ENCODE peak calls at places on chromosomes 4 and X, in seven cellular contexts. One of them, this sample, is unnamed.

GRCh38 chrX:42680651-42681050 is 97.3 kb downstream of the PPP1R2C start:
- DNase-seq in right cardiac atrium: peak; percentile 13
- DNase-seq in psoas muscle: no peak
- DNase-seq in memory B cell: no peak
- DNase-seq in SW480: no peak
- DNase-seq in heart right ventricle: peak; percentile 3
- DNase-seq in ELF-1: peak; percentile 54
- DNase-seq in this sample: no peak

GRCh38 chr4:13966241-13967195 is 339.0 kb upstream of the BOD1L1 start:
- DNase-seq in heart right ventricle: no peak
- DNase-seq in SW480: no peak
- DNase-seq in right cardiac atrium: no peak
- DNase-seq in psoas muscle: no peak
- DNase-seq in ELF-1: no peak
- DNase-seq in memory B cell: no peak
- DNase-seq in this sample: no peak

GRCh38 chr4:109801895-109802319 is at the start of gene CFI:
- DNase-seq in right cardiac atrium: no peak
- DNase-seq in ELF-1: no peak
- DNase-seq in SW480: no peak
- DNase-seq in heart right ventricle: no peak
- DNase-seq in memory B cell: no peak
- DNase-seq in psoas muscle: no peak
- DNase-seq in this sample: no peak

GRCh38 chr4:83011779-83012630 is 1.4 kb upstream of the LIN54 start:
- DNase-seq in right cardiac atrium: peak; percentile 41
- DNase-seq in heart right ventricle: peak; percentile 10
- DNase-seq in psoas muscle: peak; percentile 68
- DNase-seq in SW480: peak; percentile 21
- DNase-seq in memory B cell: peak; percentile 28
- DNase-seq in ELF-1: peak; percentile 63
- DNase-seq in this sample: no peak

GRCh38 chr4:126701756-126702155 is 931.0 kb upstream of the INTU start:
- DNase-seq in psoas muscle: peak; percentile 41
- DNase-seq in ELF-1: no peak
- DNase-seq in memory B cell: no peak
- DNase-seq in right cardiac atrium: peak; percentile 60
- DNase-seq in heart right ventricle: peak; percentile 41
- DNase-seq in SW480: no peak
- DNase-seq in this sample: no peak

GRCh38 chr4:10582059-10582686 is 102.4 kb downstream of the CLNK start:
- DNase-seq in right cardiac atrium: peak; percentile 29
- DNase-seq in heart right ventricle: peak; percentile 35
- DNase-seq in psoas muscle: no peak
- DNase-seq in memory B cell: peak; percentile 26
- DNase-seq in ELF-1: no peak
- DNase-seq in SW480: peak; percentile 50
- DNase-seq in this sample: peak; percentile 27

GRCh38 chrX:119853449-119853848 is 686 bp upstream of the UPF3B start:
- DNase-seq in SW480: no peak
- DNase-seq in heart right ventricle: no peak
- DNase-seq in memory B cell: no peak
- DNase-seq in psoas muscle: no peak
- DNase-seq in right cardiac atrium: no peak
- DNase-seq in ELF-1: no peak
- DNase-seq in this sample: no peak

GRCh38 chrX:150202641-150203248 is 160.4 kb upstream of the MAMLD1 start:
- DNase-seq in memory B cell: no peak
- DNase-seq in right cardiac atrium: no peak
- DNase-seq in ELF-1: no peak
- DNase-seq in psoas muscle: no peak
- DNase-seq in SW480: no peak
- DNase-seq in heart right ventricle: no peak
- DNase-seq in this sample: no peak

GRCh38 chr4:47639531-47639930 is 154.5 kb downstream of the ATP10D start:
- DNase-seq in right cardiac atrium: no peak
- DNase-seq in SW480: no peak
- DNase-seq in heart right ventricle: no peak
- DNase-seq in memory B cell: no peak
- DNase-seq in ELF-1: no peak
- DNase-seq in psoas muscle: no peak
- DNase-seq in this sample: no peak

GRCh38 chr4:2624782-2625548 is 88.5 kb downstream of the FAM193A start:
- DNase-seq in right cardiac atrium: no peak
- DNase-seq in ELF-1: no peak
- DNase-seq in heart right ventricle: no peak
- DNase-seq in SW480: no peak
- DNase-seq in memory B cell: no peak
- DNase-seq in psoas muscle: no peak
- DNase-seq in this sample: no peak

GRCh38 chr4:903066-904046 is 28.8 kb downstream of the GAK start:
- DNase-seq in right cardiac atrium: no peak
- DNase-seq in SW480: no peak
- DNase-seq in ELF-1: no peak
- DNase-seq in heart right ventricle: no peak
- DNase-seq in memory B cell: no peak
- DNase-seq in psoas muscle: no peak
- DNase-seq in this sample: no peak

GRCh38 chrX:20988118-20988517 is 386.1 kb upstream of the CNKSR2 start:
- DNase-seq in memory B cell: no peak
- DNase-seq in heart right ventricle: no peak
- DNase-seq in SW480: peak; percentile 42
- DNase-seq in ELF-1: no peak
- DNase-seq in psoas muscle: no peak
- DNase-seq in right cardiac atrium: no peak
- DNase-seq in this sample: no peak

GRCh38 chr4:169244210-169244609 is 26.5 kb downstream of the SH3RF1 start:
- DNase-seq in ELF-1: no peak
- DNase-seq in memory B cell: no peak
- DNase-seq in heart right ventricle: no peak
- DNase-seq in psoas muscle: no peak
- DNase-seq in right cardiac atrium: no peak
- DNase-seq in SW480: no peak
- DNase-seq in this sample: no peak

GRCh38 chrX:70313503-70313902 is 23.6 kb downstream of the KIF4A start:
- DNase-seq in memory B cell: no peak
- DNase-seq in right cardiac atrium: no peak
- DNase-seq in ELF-1: no peak
- DNase-seq in SW480: no peak
- DNase-seq in psoas muscle: no peak
- DNase-seq in heart right ventricle: no peak
- DNase-seq in this sample: no peak

GRCh38 chrX:21740329-21741274 is 17.3 kb downstream of the SMPX start:
- DNase-seq in heart right ventricle: peak; percentile 13
- DNase-seq in psoas muscle: peak; percentile 70
- DNase-seq in SW480: no peak
- DNase-seq in memory B cell: no peak
- DNase-seq in right cardiac atrium: peak; percentile 47
- DNase-seq in ELF-1: peak; percentile 50
- DNase-seq in this sample: no peak

GRCh38 chrX:131741103-131741581 is 197.3 kb downstream of the OR13H1 start:
- DNase-seq in heart right ventricle: no peak
- DNase-seq in ELF-1: peak; percentile 42
- DNase-seq in memory B cell: peak; percentile 65
- DNase-seq in right cardiac atrium: peak; percentile 83
- DNase-seq in SW480: no peak
- DNase-seq in psoas muscle: peak; percentile 88
- DNase-seq in this sample: peak; percentile 48

GRCh38 chrX:46244451-46244850 is 300.8 kb downstream of the ZNF674 start:
- DNase-seq in memory B cell: no peak
- DNase-seq in right cardiac atrium: no peak
- DNase-seq in heart right ventricle: no peak
- DNase-seq in psoas muscle: no peak
- DNase-seq in SW480: no peak
- DNase-seq in ELF-1: no peak
- DNase-seq in this sample: no peak

GRCh38 chrX:121876316-121876715 is 828.9 kb downstream of the GLUD2 start:
- DNase-seq in psoas muscle: no peak
- DNase-seq in SW480: no peak
- DNase-seq in right cardiac atrium: no peak
- DNase-seq in ELF-1: no peak
- DNase-seq in memory B cell: no peak
- DNase-seq in heart right ventricle: no peak
- DNase-seq in this sample: no peak

GRCh38 chr4:141402696-141403095 is 182.0 kb downstream of the ZNF330 start:
- DNase-seq in SW480: no peak
- DNase-seq in right cardiac atrium: no peak
- DNase-seq in memory B cell: no peak
- DNase-seq in psoas muscle: no peak
- DNase-seq in ELF-1: no peak
- DNase-seq in heart right ventricle: no peak
- DNase-seq in this sample: no peak

GRCh38 chr4:101126044-101126443 is 221.3 kb downstream of the PPP3CA start:
- DNase-seq in heart right ventricle: no peak
- DNase-seq in psoas muscle: no peak
- DNase-seq in SW480: no peak
- DNase-seq in ELF-1: no peak
- DNase-seq in right cardiac atrium: no peak
- DNase-seq in memory B cell: no peak
- DNase-seq in this sample: no peak

GRCh38 chrX:133005038-133005437 is 46.6 kb upstream of the HS6ST2 start:
- DNase-seq in SW480: peak; percentile 35
- DNase-seq in heart right ventricle: no peak
- DNase-seq in psoas muscle: no peak
- DNase-seq in ELF-1: peak; percentile 11
- DNase-seq in memory B cell: no peak
- DNase-seq in right cardiac atrium: no peak
- DNase-seq in this sample: peak; percentile 39

GRCh38 chrX:51641421-51642021 is 22.8 kb upstream of the CENPVL3 start:
- DNase-seq in psoas muscle: no peak
- DNase-seq in ELF-1: peak; percentile 55
- DNase-seq in heart right ventricle: no peak
- DNase-seq in memory B cell: no peak
- DNase-seq in SW480: peak; percentile 34
- DNase-seq in right cardiac atrium: no peak
- DNase-seq in this sample: peak; percentile 54

GRCh38 chr4:151403656-151404055 is 5.3 kb upstream of the FHIP1A start:
- DNase-seq in SW480: no peak
- DNase-seq in right cardiac atrium: no peak
- DNase-seq in psoas muscle: no peak
- DNase-seq in ELF-1: no peak
- DNase-seq in heart right ventricle: no peak
- DNase-seq in memory B cell: no peak
- DNase-seq in this sample: no peak

GRCh38 chr4:140163029-140163810 is 9.2 kb upstream of the MAML3 start:
- DNase-seq in right cardiac atrium: peak; percentile 51
- DNase-seq in psoas muscle: no peak
- DNase-seq in memory B cell: no peak
- DNase-seq in heart right ventricle: peak; percentile 16
- DNase-seq in SW480: no peak
- DNase-seq in ELF-1: peak; percentile 51
- DNase-seq in this sample: no peak